ENCODE peak calls at places on chromosomes 3 and 15, in seven cellular contexts. X is CD8-positive, alpha-beta T cell; V is breast epithelium; A is fibroblast of lung; K is esophagus squamous epithelium; J is lung; D is A549. W is an unnamed sample.

GRCh38 chr3:7683431-7683830 is 818.2 kb upstream of the LMCD1 start:
- DNase-seq in D (no peak), K (no peak), X (no peak), A (no peak), J (no peak), V (no peak), W (no peak)

GRCh38 chr15:44188810-44189209 is 6.3 kb downstream of the FRMD5 start:
- DNase-seq in V (no peak), K (no peak), D (no peak), X (no peak), J (no peak), A (no peak), W (no peak)

GRCh38 chr3:184037816-184038215 is 6.3 kb downstream of the HTR3D start:
- DNase-seq in V (no peak), A (no peak), X (no peak), K (no peak), J (no peak), D (no peak), W (no peak)

GRCh38 chr15:80275946-80276345 is 23.9 kb upstream of the CTXND1 start:
- DNase-seq in D (peak; percentile 48), X (no peak), V (no peak), A (peak; percentile 56), J (no peak), K (no peak), W (no peak)

GRCh38 chr15:80640546-80641121 is 54.5 kb upstream of the ABHD17C start:
- DNase-seq in X (no peak), J (no peak), D (no peak), K (no peak), A (no peak), V (no peak), W (no peak)

GRCh38 chr3:48503406-48504050 is 446 bp downstream of the SHISA5 start:
- DNase-seq in D (no peak), X (no peak), J (no peak), A (peak; percentile 69), V (peak; percentile 33), K (no peak), W (peak; percentile 68)

GRCh38 chr3:42509111-42509510 is 6.7 kb downstream of the VIPR1 start:
- DNase-seq in K (no peak), X (no peak), D (no peak), A (no peak), V (no peak), J (no peak), W (no peak)

GRCh38 chr3:11312139-11312538 is 39.9 kb downstream of the ATG7 start:
- DNase-seq in K (no peak), X (no peak), D (no peak), J (no peak), A (no peak), V (no peak), W (no peak)

GRCh38 chr15:70186152-70186551 is 88.4 kb upstream of the TLE3 start:
- DNase-seq in K (no peak), A (no peak), X (no peak), D (no peak), V (no peak), J (no peak), W (no peak)

GRCh38 chr3:57911588-57911987 is 96.6 kb upstream of the FLNB start:
- DNase-seq in X (no peak), V (no peak), J (no peak), D (no peak), A (peak; percentile 45), K (no peak), W (no peak)

GRCh38 chr15:51375966-51376640 is 34.6 kb downstream of the GLDN start:
- DNase-seq in A (peak; percentile 67), J (no peak), V (no peak), K (no peak), X (no peak), D (no peak), W (no peak)

GRCh38 chr3:77491961-77492360 is 452.1 kb downstream of the ROBO2 start:
- DNase-seq in A (no peak), X (no peak), K (no peak), D (no peak), V (no peak), J (no peak), W (no peak)

GRCh38 chr3:161851941-161852566 is 355.4 kb downstream of the OTOL1 start:
- DNase-seq in A (peak; percentile 30), J (peak; percentile 39), K (no peak), D (peak; percentile 2), V (no peak), X (no peak), W (no peak)

GRCh38 chr3:185677146-185677829 is 91.2 kb downstream of the SENP2 start:
- DNase-seq in A (peak; percentile 59), V (no peak), K (no peak), D (peak; percentile 62), J (no peak), X (no peak), W (no peak)

GRCh38 chr15:23014394-23015000 is 24.9 kb downstream of the TUBGCP5 start:
- DNase-seq in D (no peak), A (no peak), V (no peak), J (no peak), X (no peak), K (no peak), W (no peak)

GRCh38 chr15:40334941-40335795 is 5.6 kb downstream of the CCDC9B start:
- DNase-seq in K (no peak), A (no peak), X (no peak), J (peak; percentile 47), D (no peak), V (no peak), W (peak; percentile 67)

GRCh38 chr15:63165166-63165859 is 8.0 kb upstream of the RPS27L start:
- DNase-seq in V (no peak), X (no peak), D (no peak), A (peak; percentile 22), K (no peak), J (no peak), W (no peak)

GRCh38 chr3:197891-198491 is 1.4 kb downstream of the CHL1 start:
- DNase-seq in A (no peak), K (no peak), D (peak; percentile 5), X (no peak), V (no peak), J (no peak), W (no peak)

GRCh38 chr3:101521251-101521701 is 8.3 kb upstream of the SENP7 start:
- DNase-seq in D (no peak), J (no peak), X (no peak), V (no peak), A (no peak), K (no peak), W (no peak)

GRCh38 chr3:5136619-5137429 is 14.7 kb downstream of the ARL8B start:
- DNase-seq in D (peak; percentile 30), K (no peak), J (no peak), V (no peak), X (no peak), A (peak; percentile 46), W (no peak)

GRCh38 chr3:46882377-46883015 is 5.0 kb downstream of the PTH1R start:
- DNase-seq in A (peak; percentile 4), D (no peak), X (no peak), K (no peak), V (no peak), J (no peak), W (no peak)

GRCh38 chr15:74858366-74858735 is 14.8 kb downstream of the SCAMP2 start:
- DNase-seq in V (no peak), D (no peak), X (no peak), K (no peak), J (no peak), A (no peak), W (no peak)

GRCh38 chr15:74855857-74856256 is 12.9 kb upstream of the ULK3 start:
- DNase-seq in X (no peak), A (no peak), V (no peak), J (no peak), D (no peak), K (no peak), W (peak; percentile 78)

GRCh38 chr15:74856537-74856936 is 13.6 kb upstream of the ULK3 start:
- DNase-seq in D (no peak), V (no peak), X (no peak), A (no peak), J (no peak), K (no peak), W (no peak)

GRCh38 chr15:74857671-74858365 is 14.9 kb upstream of the ULK3 start:
- DNase-seq in D (no peak), A (no peak), X (no peak), J (no peak), V (no peak), K (no peak), W (no peak)

GRCh38 chr15:74857082-74857655 is 14.2 kb upstream of the ULK3 start:
- DNase-seq in J (no peak), D (no peak), A (no peak), V (no peak), X (no peak), K (no peak), W (no peak)
- H3K4me1 ChIP-seq in J (peaks cover 18% of the 10 kb centered on the region), D (peaks cover 5% of the 10 kb centered on the region), A (no peaks in the 10 kb centered on the region), V (no peaks in the 10 kb centered on the region), X (peaks cover 35% of the 10 kb centered on the region), K (peaks cover 45% of the 10 kb centered on the region), W (peaks cover 42% of the 10 kb centered on the region)

GRCh38 chr3:141388823-141389617 is 20.7 kb downstream of the ZBTB38 start:
- DNase-seq in X (no peak), J (no peak), D (no peak), A (peak; percentile 63), K (no peak), V (no peak), W (no peak)
- H3K4me3 ChIP-seq in X (no peak overlapping the region), J (no peak overlapping the region), D (no peak overlapping the region), A (peak overlapping the region; percentile 98), K (no peak overlapping the region), V (peak overlapping the region; percentile 18), W (no peak overlapping the region)

GRCh38 chr15:85746641-85747040 is 48.1 kb downstream of the KLHL25 start:
- DNase-seq in X (no peak), J (no peak), K (no peak), D (no peak), A (no peak), V (peak; percentile 15), W (no peak)
- H3K4me1 ChIP-seq in X (peaks cover 10% of the 10 kb centered on the region), J (peaks cover 13% of the 10 kb centered on the region), K (peaks cover 49% of the 10 kb centered on the region), D (no peaks in the 10 kb centered on the region), A (peaks cover 7% of the 10 kb centered on the region), V (peaks cover 8% of the 10 kb centered on the region), W (peaks cover 39% of the 10 kb centered on the region)

DNA sequence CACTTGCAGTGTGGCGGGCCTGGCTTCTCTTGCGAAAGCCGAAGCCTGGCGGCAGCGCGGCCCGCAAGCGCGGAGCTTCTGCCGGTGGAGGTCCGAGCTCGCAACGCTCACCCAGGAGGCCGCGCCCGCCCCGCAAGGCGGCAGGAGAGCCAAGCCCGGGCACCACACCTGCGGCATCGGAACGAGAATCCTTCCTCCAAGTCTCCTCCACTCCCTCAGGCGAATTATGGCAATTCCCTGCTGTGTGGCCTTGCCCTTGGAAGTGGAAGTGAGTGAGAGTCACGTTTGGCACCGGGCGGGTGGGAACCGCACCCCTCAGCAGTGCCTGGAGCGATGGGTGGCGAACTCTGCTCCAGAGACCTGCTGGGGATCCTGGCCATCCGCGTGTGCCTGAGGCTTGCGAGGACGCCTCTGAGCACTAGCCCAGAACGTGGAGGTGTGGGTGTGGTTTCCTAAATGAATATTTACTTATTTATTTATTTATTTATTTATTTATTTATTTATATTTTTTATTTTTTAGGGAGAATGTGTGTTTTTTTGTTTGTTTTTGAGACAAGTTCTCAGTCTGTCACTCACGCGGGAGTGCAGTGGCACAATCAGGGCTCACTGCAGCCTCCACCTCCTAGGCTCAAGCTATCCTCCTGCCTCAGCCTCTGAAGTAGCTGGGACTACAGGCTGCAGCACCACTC is 133.7 kb upstream of the UBE2E1 start:
- DNase-seq in V (no peak), D (no peak), J (no peak), A (peak; percentile 35), X (no peak), K (no peak), W (peak; percentile 14)
- H3K4me3 ChIP-seq in V (peak overlapping the region; percentile 39), D (no peak overlapping the region), J (peak overlapping the region; percentile 24), A (no peak overlapping the region), X (no peak overlapping the region), K (peak overlapping the region; percentile 23), W (peak overlapping the region; percentile 54)